ENCODE peak calls at places on chromosomes 16 and 17, in four cellular contexts. One of them, this sample, is unnamed.

GRCh38 chr17:19273731-19274130 is 36.6 kb downstream of the EPN2 start:
- DNase-seq in gastrocnemius medialis: no peak
- DNase-seq in breast epithelium: no peak
- DNase-seq in uterus: no peak
- DNase-seq in this sample: no peak

GRCh38 chr17:30576326-30576861 is 99.2 kb downstream of the GOSR1 start:
- DNase-seq in uterus: no peak
- DNase-seq in gastrocnemius medialis: no peak
- DNase-seq in breast epithelium: peak; percentile 12
- DNase-seq in this sample: no peak

GRCh38 chr16:71348262-71349085 is 10.0 kb upstream of the CALB2 start:
- DNase-seq in breast epithelium: no peak
- DNase-seq in gastrocnemius medialis: no peak
- DNase-seq in uterus: no peak
- DNase-seq in this sample: no peak

GRCh38 chr17:61833536-61834203 is 29.7 kb downstream of the BRIP1 start:
- DNase-seq in gastrocnemius medialis: no peak
- DNase-seq in breast epithelium: no peak
- DNase-seq in uterus: no peak
- DNase-seq in this sample: no peak

GRCh38 chr16:1920727-1921155 is 2.5 kb upstream of the HS3ST6 start:
- DNase-seq in uterus: no peak
- DNase-seq in breast epithelium: no peak
- DNase-seq in gastrocnemius medialis: no peak
- DNase-seq in this sample: no peak

GRCh38 chr17:77546772-77547201 is 406.0 kb downstream of the SEC14L1 start:
- DNase-seq in breast epithelium: no peak
- DNase-seq in gastrocnemius medialis: no peak
- DNase-seq in uterus: no peak
- DNase-seq in this sample: no peak

GRCh38 chr17:5254903-5255521 is 20.4 kb upstream of the SCIMP start:
- DNase-seq in uterus: no peak
- DNase-seq in breast epithelium: no peak
- DNase-seq in gastrocnemius medialis: no peak
- DNase-seq in this sample: no peak

GRCh38 chr16:23016372-23016771 is 132.9 kb downstream of the USP31 start:
- DNase-seq in uterus: no peak
- DNase-seq in breast epithelium: no peak
- DNase-seq in gastrocnemius medialis: no peak
- DNase-seq in this sample: no peak

GRCh38 chr17:48244121-48244711 is 136.7 kb downstream of the SNX11 start:
- DNase-seq in uterus: no peak
- DNase-seq in breast epithelium: no peak
- DNase-seq in gastrocnemius medialis: no peak
- DNase-seq in this sample: no peak

GRCh38 chr17:59357929-59358328 is 26.5 kb downstream of the YPEL2 start:
- DNase-seq in uterus: no peak
- DNase-seq in breast epithelium: no peak
- DNase-seq in gastrocnemius medialis: no peak
- DNase-seq in this sample: no peak

GRCh38 chr17:59361386-59361785 is 29.9 kb downstream of the YPEL2 start:
- DNase-seq in breast epithelium: no peak
- DNase-seq in gastrocnemius medialis: no peak
- DNase-seq in uterus: no peak
- DNase-seq in this sample: no peak

GRCh38 chr16:88560722-88561484 is 9.3 kb upstream of the ZC3H18 start:
- DNase-seq in uterus: no peak
- DNase-seq in breast epithelium: no peak
- DNase-seq in gastrocnemius medialis: no peak
- DNase-seq in this sample: no peak

GRCh38 chr16:88481851-88482250 is 28.8 kb downstream of the ZFPM1 start:
- DNase-seq in uterus: no peak
- DNase-seq in gastrocnemius medialis: no peak
- DNase-seq in breast epithelium: no peak
- DNase-seq in this sample: no peak

GRCh38 chr16:27246439-27246838 is 22.1 kb downstream of the NSMCE1 start:
- DNase-seq in gastrocnemius medialis: no peak
- DNase-seq in uterus: no peak
- DNase-seq in breast epithelium: no peak
- DNase-seq in this sample: no peak

GRCh38 chr17:250487-251300 is 69.2 kb upstream of the DOC2B start:
- DNase-seq in uterus: peak; percentile 5
- DNase-seq in breast epithelium: peak; percentile 40
- DNase-seq in gastrocnemius medialis: no peak
- DNase-seq in this sample: no peak

GRCh38 chr17:16339959-16340358 is 13.3 kb downstream of the CENPV start:
- DNase-seq in breast epithelium: no peak
- DNase-seq in gastrocnemius medialis: no peak
- DNase-seq in uterus: no peak
- DNase-seq in this sample: no peak

GRCh38 chr17:14019186-14019956 is 49.9 kb upstream of the COX10 start:
- DNase-seq in breast epithelium: no peak
- DNase-seq in gastrocnemius medialis: no peak
- DNase-seq in uterus: no peak
- DNase-seq in this sample: peak; percentile 41

GRCh38 chr16:25051446-25052160 is 36.4 kb upstream of the ARHGAP17 start:
- DNase-seq in breast epithelium: no peak
- DNase-seq in gastrocnemius medialis: no peak
- DNase-seq in uterus: no peak
- DNase-seq in this sample: no peak

GRCh38 chr17:78351449-78352006 is 8.3 kb downstream of the SOCS3 start:
- DNase-seq in gastrocnemius medialis: peak; percentile 95
- DNase-seq in breast epithelium: peak; percentile 81
- DNase-seq in uterus: peak; percentile 100
- DNase-seq in this sample: peak; percentile 91

GRCh38 chr16:81265658-81266451 is 27.4 kb downstream of the BCO1 start:
- DNase-seq in uterus: peak; percentile 84
- DNase-seq in breast epithelium: peak; percentile 60
- DNase-seq in gastrocnemius medialis: peak; percentile 15
- DNase-seq in this sample: peak; percentile 72

GRCh38 chr17:10121971-10122707 is 76.3 kb downstream of the GAS7 start:
- DNase-seq in breast epithelium: no peak
- DNase-seq in uterus: no peak
- DNase-seq in gastrocnemius medialis: no peak
- DNase-seq in this sample: no peak

GRCh38 chr17:46978489-46979022 is 497 bp downstream of the RPRML start:
- DNase-seq in breast epithelium: no peak
- DNase-seq in uterus: no peak
- DNase-seq in gastrocnemius medialis: no peak
- DNase-seq in this sample: no peak

GRCh38 chr17:1882836-1883235 is 53.0 kb downstream of the RPA1 start:
- DNase-seq in breast epithelium: no peak
- DNase-seq in uterus: no peak
- DNase-seq in gastrocnemius medialis: no peak
- DNase-seq in this sample: no peak

GRCh38 chr17:80409626-80410025 is 5.3 kb upstream of the ENDOV start:
- DNase-seq in breast epithelium: no peak
- DNase-seq in uterus: no peak
- DNase-seq in gastrocnemius medialis: no peak
- DNase-seq in this sample: no peak

GRCh38 chr16:53100131-53100748 is 45.4 kb downstream of the CHD9 start:
- DNase-seq in uterus: no peak
- DNase-seq in gastrocnemius medialis: no peak
- DNase-seq in breast epithelium: no peak
- DNase-seq in this sample: no peak

GRCh38 chr16:53097190-53097589 is 42.4 kb downstream of the CHD9 start:
- DNase-seq in breast epithelium: no peak
- DNase-seq in uterus: no peak
- DNase-seq in gastrocnemius medialis: no peak
- DNase-seq in this sample: no peak

GRCh38 chr16:53099318-53100130 is 44.7 kb downstream of the CHD9 start:
- DNase-seq in uterus: peak; percentile 92
- DNase-seq in gastrocnemius medialis: peak; percentile 94
- DNase-seq in breast epithelium: peak; percentile 92
- DNase-seq in this sample: peak; percentile 96

GRCh38 chr16:53100889-53101288 is 46.1 kb downstream of the CHD9 start:
- DNase-seq in breast epithelium: no peak
- DNase-seq in gastrocnemius medialis: no peak
- DNase-seq in uterus: no peak
- DNase-seq in this sample: peak; percentile 27

GRCh38 chr16:53098526-53099317 is 43.9 kb downstream of the CHD9 start:
- DNase-seq in uterus: peak; percentile 93
- DNase-seq in breast epithelium: peak; percentile 59
- DNase-seq in gastrocnemius medialis: peak; percentile 86
- DNase-seq in this sample: peak; percentile 56
- H3K4me1 ChIP-seq in uterus: peaks cover 21% of the 10 kb centered on the region
- H3K4me1 ChIP-seq in breast epithelium: peaks cover 25% of the 10 kb centered on the region
- H3K4me1 ChIP-seq in gastrocnemius medialis: peaks cover 53% of the 10 kb centered on the region
- H3K4me1 ChIP-seq in this sample: peaks cover 28% of the 10 kb centered on the region

DNA sequence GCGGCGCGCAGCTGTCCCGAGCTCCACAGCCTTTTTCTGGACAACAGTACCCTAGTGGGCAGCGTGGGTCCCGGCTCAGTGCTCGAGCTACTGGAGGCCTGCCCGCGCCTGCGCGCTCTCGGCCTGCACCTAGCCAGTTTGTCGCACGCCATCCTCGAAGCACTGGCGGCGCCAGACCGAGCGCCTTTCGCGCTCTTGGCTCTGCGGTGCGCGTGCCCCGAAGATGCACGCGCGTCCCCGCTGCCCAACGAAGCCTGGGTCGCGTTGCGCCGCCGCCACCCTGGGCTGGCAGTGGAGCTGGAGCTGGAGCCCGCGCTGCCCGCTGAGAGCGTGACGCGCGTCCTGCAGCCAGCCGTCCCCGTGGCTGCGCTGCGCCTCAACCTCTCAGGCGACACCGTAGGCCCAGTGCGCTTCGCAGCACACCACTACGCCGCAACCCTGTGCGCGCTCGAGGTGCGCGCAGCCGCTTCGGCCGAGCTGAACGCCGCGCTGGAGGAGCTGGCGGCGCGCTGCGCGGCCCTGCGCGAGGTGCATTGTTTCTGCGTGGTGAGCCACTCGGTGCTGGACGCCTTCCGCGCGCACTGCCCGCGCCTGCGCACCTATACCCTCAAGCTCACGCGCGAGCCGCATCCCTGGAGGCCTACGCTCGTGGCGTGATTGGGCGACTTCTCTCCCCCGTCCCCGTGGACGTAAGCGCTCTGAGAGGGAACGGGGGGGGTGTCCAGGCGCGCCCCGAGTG is 1.2 kb upstream of the HSF4 start:
- DNase-seq in uterus: no peak
- DNase-seq in gastrocnemius medialis: no peak
- DNase-seq in breast epithelium: no peak
- DNase-seq in this sample: peak; percentile 56
- H3K4me1 ChIP-seq in uterus: peaks cover 32% of the 10 kb centered on the region
- H3K4me1 ChIP-seq in gastrocnemius medialis: peaks cover 51% of the 10 kb centered on the region
- H3K4me1 ChIP-seq in breast epithelium: peaks cover 11% of the 10 kb centered on the region
- H3K4me1 ChIP-seq in this sample: peaks cover 31% of the 10 kb centered on the region

DNA sequence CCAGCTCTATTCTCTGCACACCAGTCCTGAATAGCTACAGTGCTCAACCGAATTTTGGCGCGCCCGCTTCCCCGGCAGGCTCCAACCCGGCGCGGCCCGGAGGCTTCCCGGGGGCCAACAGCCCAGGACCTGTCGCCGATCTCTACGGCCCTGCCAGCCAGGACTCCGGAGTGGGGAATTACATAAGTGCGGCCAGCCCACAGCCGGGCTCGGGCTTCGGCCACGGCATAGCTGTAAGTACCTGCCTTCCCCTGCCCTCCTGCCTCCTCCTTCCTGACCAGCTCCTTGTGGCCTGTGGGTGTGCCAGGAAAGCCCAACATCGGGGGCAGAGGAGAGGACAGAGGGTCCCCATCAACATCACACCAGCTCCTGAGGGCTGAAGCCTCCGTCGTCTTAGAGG is 70.2 kb downstream of the CCDC182 start:
- DNase-seq in uterus: no peak
- DNase-seq in gastrocnemius medialis: no peak
- DNase-seq in breast epithelium: no peak
- DNase-seq in this sample: no peak
- H3K4me1 ChIP-seq in uterus: no peaks in the 10 kb centered on the region
- H3K4me1 ChIP-seq in gastrocnemius medialis: no peaks in the 10 kb centered on the region
- H3K4me1 ChIP-seq in breast epithelium: no peaks in the 10 kb centered on the region
- H3K4me1 ChIP-seq in this sample: no peaks in the 10 kb centered on the region

DNA sequence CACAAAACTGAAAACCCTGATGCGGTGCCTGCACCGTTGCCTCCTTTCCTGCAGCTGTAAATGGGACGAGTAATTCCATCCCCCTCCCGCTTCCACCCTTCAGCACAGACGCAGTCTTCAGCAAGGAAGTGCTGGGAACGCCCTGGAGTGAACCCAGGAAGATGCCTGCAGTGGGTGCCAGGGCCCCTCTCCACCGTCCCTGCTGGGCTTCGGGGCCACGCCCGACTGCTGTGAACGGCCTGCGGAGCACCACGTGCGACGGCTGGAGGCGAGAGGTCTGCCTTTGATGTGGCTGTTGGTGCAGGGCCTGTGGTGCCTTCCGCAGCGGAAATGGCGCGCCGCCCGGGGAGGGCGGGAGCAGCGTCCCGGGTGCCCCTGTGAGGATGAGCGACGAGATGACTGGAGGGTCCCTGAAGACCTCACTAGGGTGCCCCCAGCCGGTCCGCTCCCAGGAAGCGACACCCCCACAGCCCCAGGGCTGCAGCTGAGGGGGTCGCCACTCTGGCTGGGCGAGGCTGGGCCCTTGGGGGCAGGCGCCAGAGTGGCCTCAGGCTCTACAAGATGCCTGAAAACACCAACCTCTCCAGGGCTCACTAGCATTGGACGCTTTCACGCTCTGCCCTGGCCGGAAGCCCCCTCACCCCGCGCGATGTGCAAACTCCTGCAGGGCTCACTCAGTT is 749 bp upstream of the MC1R start:
- DNase-seq in gastrocnemius medialis: no peak
- DNase-seq in uterus: peak; percentile 60
- DNase-seq in breast epithelium: no peak
- DNase-seq in this sample: peak; percentile 43
- H3K4me1 ChIP-seq in gastrocnemius medialis: peaks cover 15% of the 10 kb centered on the region
- H3K4me1 ChIP-seq in uterus: peaks cover 24% of the 10 kb centered on the region
- H3K4me1 ChIP-seq in breast epithelium: peaks cover 12% of the 10 kb centered on the region
- H3K4me1 ChIP-seq in this sample: peaks cover 11% of the 10 kb centered on the region

GRCh38 chr16:50695017-50696000 is 1.9 kb downstream of the NOD2 start:
- DNase-seq in gastrocnemius medialis: no peak
- DNase-seq in breast epithelium: no peak
- DNase-seq in uterus: no peak
- DNase-seq in this sample: no peak
- H3K4me1 ChIP-seq in gastrocnemius medialis: peaks cover 43% of the 10 kb centered on the region
- H3K4me1 ChIP-seq in breast epithelium: peaks cover 12% of the 10 kb centered on the region
- H3K4me1 ChIP-seq in uterus: no peaks in the 10 kb centered on the region
- H3K4me1 ChIP-seq in this sample: no peaks in the 10 kb centered on the region

DNA sequence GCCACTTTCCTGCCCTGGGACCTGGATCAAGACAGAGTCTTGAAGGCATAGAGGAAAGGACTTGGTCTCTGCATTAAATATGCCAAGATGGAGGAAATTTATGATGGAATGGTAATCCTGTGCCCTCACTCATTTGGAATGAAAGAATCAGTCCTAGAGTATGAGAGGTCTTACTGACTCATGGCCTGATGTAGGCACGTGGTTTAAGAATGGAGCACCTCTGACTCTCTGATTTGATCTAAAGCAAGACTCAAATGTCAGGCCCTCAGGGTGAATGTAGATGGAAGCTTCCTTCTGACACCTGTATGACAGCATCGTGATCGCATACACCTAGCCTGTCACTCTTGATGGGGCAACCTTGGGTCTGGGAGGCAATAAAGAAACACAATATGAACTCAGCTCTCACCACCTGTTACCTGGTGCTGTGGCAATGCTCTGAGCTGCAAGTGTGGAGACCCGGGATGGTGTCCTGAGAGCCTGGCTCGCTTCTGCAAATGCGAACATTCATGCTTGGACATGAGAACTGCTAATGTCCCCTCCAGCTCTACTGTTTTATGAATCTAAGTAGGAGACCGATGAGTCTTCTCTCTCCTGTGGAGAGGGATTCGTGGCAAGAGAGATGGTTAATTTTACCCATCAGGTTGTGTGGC is 229.9 kb downstream of the ABCC12 start:
- DNase-seq in uterus: no peak
- DNase-seq in breast epithelium: no peak
- DNase-seq in gastrocnemius medialis: no peak
- DNase-seq in this sample: no peak
- H3K4me1 ChIP-seq in uterus: no peaks in the 10 kb centered on the region
- H3K4me1 ChIP-seq in breast epithelium: no peaks in the 10 kb centered on the region
- H3K4me1 ChIP-seq in gastrocnemius medialis: no peaks in the 10 kb centered on the region
- H3K4me1 ChIP-seq in this sample: no peaks in the 10 kb centered on the region